ENCODE peak calls at places on chromosomes 5 and 9, in four cellular contexts. One of them, this sample, is unnamed.

GRCh38 chr9:92668746-92669526 is 995 bp downstream of the IPPK start:
- DNase-seq in NB4: peak
- DNase-seq in GM13977: peak
- DNase-seq in CD8-positive, alpha-beta T cell: peak
- DNase-seq in this sample: no peak

GRCh38 chr5:113102121-113102531 is 125.5 kb downstream of the DCP2 start:
- DNase-seq in NB4: no peak
- DNase-seq in GM13977: no peak
- DNase-seq in CD8-positive, alpha-beta T cell: no peak
- DNase-seq in this sample: no peak

GRCh38 chr9:85744481-85744880 is 2.7 kb upstream of the AGTPBP1 start:
- DNase-seq in NB4: peak
- DNase-seq in GM13977: no peak
- DNase-seq in CD8-positive, alpha-beta T cell: no peak
- DNase-seq in this sample: no peak

GRCh38 chr5:122182491-122182921 is 53.2 kb downstream of the ZNF474 start:
- DNase-seq in NB4: no peak
- DNase-seq in GM13977: no peak
- DNase-seq in CD8-positive, alpha-beta T cell: no peak
- DNase-seq in this sample: no peak

GRCh38 chr5:179264641-179265528 is 80.4 kb downstream of the ADAMTS2 start:
- DNase-seq in NB4: no peak
- DNase-seq in GM13977: no peak
- DNase-seq in CD8-positive, alpha-beta T cell: no peak
- DNase-seq in this sample: peak

GRCh38 chr5:149289307-149289706 is 17.6 kb downstream of the AFAP1L1 start:
- DNase-seq in NB4: no peak
- DNase-seq in GM13977: no peak
- DNase-seq in CD8-positive, alpha-beta T cell: no peak
- DNase-seq in this sample: no peak

GRCh38 chr5:149254506-149254905 is 17.2 kb upstream of the AFAP1L1 start:
- DNase-seq in NB4: no peak
- DNase-seq in GM13977: no peak
- DNase-seq in CD8-positive, alpha-beta T cell: no peak
- DNase-seq in this sample: no peak

GRCh38 chr5:107633171-107633901 is 37.4 kb downstream of the EFNA5 start:
- DNase-seq in NB4: no peak
- DNase-seq in GM13977: no peak
- DNase-seq in CD8-positive, alpha-beta T cell: no peak
- DNase-seq in this sample: no peak

GRCh38 chr9:35559792-35560530 is 45.1 kb upstream of the TESK1 start:
- DNase-seq in NB4: no peak
- DNase-seq in GM13977: peak
- DNase-seq in CD8-positive, alpha-beta T cell: no peak
- DNase-seq in this sample: no peak

GRCh38 chr5:140443-140829 is 48.5 kb downstream of the PLEKHG4B start:
- DNase-seq in NB4: no peak
- DNase-seq in GM13977: peak
- DNase-seq in CD8-positive, alpha-beta T cell: no peak
- DNase-seq in this sample: no peak

GRCh38 chr5:163533229-163533628 is 27.8 kb downstream of the MAT2B start:
- DNase-seq in NB4: no peak
- DNase-seq in GM13977: no peak
- DNase-seq in CD8-positive, alpha-beta T cell: no peak
- DNase-seq in this sample: no peak

GRCh38 chr5:6604946-6605345 is 27.9 kb downstream of the NSUN2 start:
- DNase-seq in NB4: no peak
- DNase-seq in GM13977: no peak
- DNase-seq in CD8-positive, alpha-beta T cell: no peak
- DNase-seq in this sample: no peak

GRCh38 chr5:130109152-130109551 is 204.9 kb downstream of the CHSY3 start:
- DNase-seq in NB4: peak
- DNase-seq in GM13977: peak
- DNase-seq in CD8-positive, alpha-beta T cell: no peak
- DNase-seq in this sample: no peak

GRCh38 chr5:174315471-174315870 is 270.0 kb downstream of the NSG2 start:
- DNase-seq in NB4: no peak
- DNase-seq in GM13977: no peak
- DNase-seq in CD8-positive, alpha-beta T cell: no peak
- DNase-seq in this sample: no peak

GRCh38 chr5:111942661-111943401 is 185.8 kb upstream of the NREP start:
- DNase-seq in NB4: no peak
- DNase-seq in GM13977: no peak
- DNase-seq in CD8-positive, alpha-beta T cell: no peak
- DNase-seq in this sample: no peak

GRCh38 chr9:28650327-28650726 is 1077.0 kb upstream of the C9orf72 start:
- DNase-seq in NB4: no peak
- DNase-seq in GM13977: no peak
- DNase-seq in CD8-positive, alpha-beta T cell: no peak
- DNase-seq in this sample: no peak

GRCh38 chr9:22052376-22052945 is 43.4 kb upstream of the CDKN2B start:
- DNase-seq in NB4: no peak
- DNase-seq in GM13977: peak
- DNase-seq in CD8-positive, alpha-beta T cell: no peak
- DNase-seq in this sample: no peak

GRCh38 chr5:174231961-174232487 is 186.5 kb downstream of the NSG2 start:
- DNase-seq in NB4: no peak
- DNase-seq in GM13977: no peak
- DNase-seq in CD8-positive, alpha-beta T cell: no peak
- DNase-seq in this sample: no peak

GRCh38 chr5:148910216-148910615 is 83.8 kb downstream of the ADRB2 start:
- DNase-seq in NB4: no peak
- DNase-seq in GM13977: no peak
- DNase-seq in CD8-positive, alpha-beta T cell: no peak
- DNase-seq in this sample: no peak

GRCh38 chr5:107808671-107809137 is 138.0 kb upstream of the EFNA5 start:
- DNase-seq in NB4: no peak
- DNase-seq in GM13977: no peak
- DNase-seq in CD8-positive, alpha-beta T cell: no peak
- DNase-seq in this sample: no peak

GRCh38 chr5:160511280-160511929 is 89.8 kb downstream of the PTTG1 start:
- DNase-seq in NB4: no peak
- DNase-seq in GM13977: no peak
- DNase-seq in CD8-positive, alpha-beta T cell: no peak
- DNase-seq in this sample: no peak

GRCh38 chr5:113190347-113190746 is 213.7 kb downstream of the DCP2 start:
- DNase-seq in NB4: no peak
- DNase-seq in GM13977: no peak
- DNase-seq in CD8-positive, alpha-beta T cell: no peak
- DNase-seq in this sample: no peak

GRCh38 chr9:93060746-93061259 is 2.3 kb downstream of the SUSD3 start:
- DNase-seq in NB4: no peak
- DNase-seq in GM13977: peak
- DNase-seq in CD8-positive, alpha-beta T cell: no peak
- DNase-seq in this sample: no peak

GRCh38 chr9:136430591-136431234 is 8.9 kb downstream of the INPP5E start:
- DNase-seq in NB4: no peak
- DNase-seq in GM13977: no peak
- DNase-seq in CD8-positive, alpha-beta T cell: no peak
- DNase-seq in this sample: no peak

GRCh38 chr9:35664531-35665470 is at the start of gene ARHGEF39:
- DNase-seq in NB4: peak
- DNase-seq in GM13977: peak
- DNase-seq in CD8-positive, alpha-beta T cell: peak
- DNase-seq in this sample: peak

GRCh38 chr5:378301-378891 is 56.9 kb downstream of the AHRR start:
- DNase-seq in NB4: peak
- DNase-seq in GM13977: no peak
- DNase-seq in CD8-positive, alpha-beta T cell: peak
- DNase-seq in this sample: no peak

GRCh38 chr9:134146774-134147493 is 11.1 kb downstream of the WDR5 start:
- DNase-seq in NB4: peak
- DNase-seq in GM13977: no peak
- DNase-seq in CD8-positive, alpha-beta T cell: no peak
- DNase-seq in this sample: no peak

GRCh38 chr5:150172147-150172546 is 5.6 kb downstream of the CDX1 start:
- DNase-seq in NB4: no peak
- DNase-seq in GM13977: no peak
- DNase-seq in CD8-positive, alpha-beta T cell: no peak
- DNase-seq in this sample: no peak

GRCh38 chr9:130110596-130111021 is 56.9 kb downstream of the GPR107 start:
- DNase-seq in NB4: no peak
- DNase-seq in GM13977: no peak
- DNase-seq in CD8-positive, alpha-beta T cell: no peak
- DNase-seq in this sample: no peak

DNA sequence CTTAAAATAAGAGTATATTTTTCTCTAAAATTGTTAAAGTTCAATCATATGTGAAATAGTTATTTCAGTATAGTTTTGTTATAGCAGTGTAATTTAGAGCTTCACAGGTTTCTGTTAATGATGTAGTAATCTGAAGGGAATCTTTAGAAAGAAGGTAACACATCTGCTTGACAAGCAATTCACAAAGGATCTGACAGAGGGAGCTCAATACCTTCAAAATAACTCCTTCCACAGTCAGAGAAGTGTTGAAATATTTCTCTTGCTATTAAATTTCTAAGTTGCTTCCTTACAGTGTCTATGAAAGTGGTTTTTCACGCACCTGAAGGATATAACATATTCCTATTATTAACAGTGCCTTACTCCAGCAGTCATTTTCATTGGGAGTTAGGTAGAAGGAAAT is 44.9 kb downstream of the SLC25A51 start:
- DNase-seq in NB4: peak
- DNase-seq in GM13977: no peak
- DNase-seq in CD8-positive, alpha-beta T cell: no peak
- DNase-seq in this sample: no peak
- TF ChIP-seq CTCF in NB4: no peak
- TF ChIP-seq CTCF in GM13977: no peak
- TF ChIP-seq CTCF in CD8-positive, alpha-beta T cell: no peak
- TF ChIP-seq CTCF in this sample: no peak

GRCh38 chr5:97133106-97133505 is 9.3 kb downstream of the LIX1 start:
- DNase-seq in NB4: peak
- DNase-seq in GM13977: no peak
- DNase-seq in CD8-positive, alpha-beta T cell: no peak
- DNase-seq in this sample: no peak
- TF ChIP-seq CTCF in NB4: no peak
- TF ChIP-seq CTCF in GM13977: no peak
- TF ChIP-seq CTCF in CD8-positive, alpha-beta T cell: no peak
- TF ChIP-seq CTCF in this sample: no peak

GRCh38 chr9:744046-744712 is 97.3 kb upstream of the DMRT1 start:
- DNase-seq in NB4: peak
- DNase-seq in GM13977: no peak
- DNase-seq in CD8-positive, alpha-beta T cell: no peak
- DNase-seq in this sample: no peak
- TF ChIP-seq CTCF in NB4: peak
- TF ChIP-seq CTCF in GM13977: no peak
- TF ChIP-seq CTCF in CD8-positive, alpha-beta T cell: no peak
- TF ChIP-seq CTCF in this sample: no peak

GRCh38 chr9:88533951-88534455 is 975 bp upstream of the NXNL2 start:
- DNase-seq in NB4: peak
- DNase-seq in GM13977: no peak
- DNase-seq in CD8-positive, alpha-beta T cell: no peak
- DNase-seq in this sample: no peak
- TF ChIP-seq CTCF in NB4: no peak
- TF ChIP-seq CTCF in GM13977: no peak
- TF ChIP-seq CTCF in CD8-positive, alpha-beta T cell: no peak
- TF ChIP-seq CTCF in this sample: no peak

GRCh38 chr5:118060833-118061232 is 927.5 kb downstream of the DTWD2 start:
- DNase-seq in NB4: no peak
- DNase-seq in GM13977: no peak
- DNase-seq in CD8-positive, alpha-beta T cell: no peak
- DNase-seq in this sample: no peak
- TF ChIP-seq CTCF in NB4: no peak
- TF ChIP-seq CTCF in GM13977: no peak
- TF ChIP-seq CTCF in CD8-positive, alpha-beta T cell: no peak
- TF ChIP-seq CTCF in this sample: no peak

GRCh38 chr9:13354733-13355132 is 75.2 kb upstream of the MPDZ start:
- DNase-seq in NB4: peak
- DNase-seq in GM13977: no peak
- DNase-seq in CD8-positive, alpha-beta T cell: no peak
- DNase-seq in this sample: no peak
- TF ChIP-seq CTCF in NB4: no peak
- TF ChIP-seq CTCF in GM13977: no peak
- TF ChIP-seq CTCF in CD8-positive, alpha-beta T cell: no peak
- TF ChIP-seq CTCF in this sample: no peak

GRCh38 chr5:101393795-101394450 is 490.8 kb upstream of the ST8SIA4 start:
- DNase-seq in NB4: no peak
- DNase-seq in GM13977: no peak
- DNase-seq in CD8-positive, alpha-beta T cell: no peak
- DNase-seq in this sample: no peak

DNA sequence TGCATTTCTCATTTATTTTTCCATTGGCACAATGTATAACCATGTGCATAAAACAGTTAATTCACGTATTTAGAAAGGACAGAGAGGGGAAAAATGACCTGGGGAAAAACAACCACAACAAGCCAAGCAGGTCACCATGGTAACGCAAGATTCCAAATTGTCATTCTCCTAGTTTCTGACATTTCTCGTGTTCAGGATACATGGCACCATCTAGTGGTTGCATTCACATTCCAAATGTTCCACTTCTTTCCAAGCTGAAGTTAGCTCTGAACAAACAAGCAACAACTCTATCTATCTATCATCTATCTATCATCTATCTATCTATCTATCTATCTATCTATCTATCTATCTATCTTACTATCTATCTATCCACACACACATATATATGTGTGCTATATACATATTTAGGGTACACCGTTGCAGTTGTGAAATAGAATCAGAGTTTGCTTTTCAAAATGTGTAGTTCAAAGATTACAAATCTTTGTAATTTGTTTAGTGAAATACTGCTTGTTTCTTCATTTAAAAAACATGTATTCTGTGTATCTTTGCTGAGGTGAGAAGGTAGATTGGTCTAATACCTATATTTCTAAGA is 487.3 kb upstream of the ST8SIA4 start:
- DNase-seq in NB4: peak
- DNase-seq in GM13977: no peak
- DNase-seq in CD8-positive, alpha-beta T cell: no peak
- DNase-seq in this sample: no peak
- TF ChIP-seq CTCF in NB4: peak
- TF ChIP-seq CTCF in GM13977: peak
- TF ChIP-seq CTCF in CD8-positive, alpha-beta T cell: peak
- TF ChIP-seq CTCF in this sample: no peak

GRCh38 chr5:24222866-24223265 is 421.9 kb downstream of the CDH10 start:
- DNase-seq in NB4: no peak
- DNase-seq in GM13977: no peak
- DNase-seq in CD8-positive, alpha-beta T cell: no peak
- DNase-seq in this sample: no peak
- TF ChIP-seq CTCF in NB4: no peak
- TF ChIP-seq CTCF in GM13977: no peak
- TF ChIP-seq CTCF in CD8-positive, alpha-beta T cell: no peak
- TF ChIP-seq CTCF in this sample: no peak

This sample was measured in activated B cell treated with CpG ODN at 0.5 μM for 24 hours.